ENCODE peak calls at places on chromosomes 3 and 15, in six cellular contexts. X, S, Z, N, O and I are unnamed samples.

GRCh38 chr15:67164811-67165652 is 89.4 kb downstream of the AAGAB start:
- DNase-seq in X (peak; percentile 70), S (peak; percentile 87), Z (no peak), N (no peak), O (no peak), I (no peak)

GRCh38 chr15:87207945-87208580 is 1048.5 kb downstream of the NTRK3 start:
- DNase-seq in X (peak; percentile 25), S (no peak), Z (no peak), N (peak; percentile 71), O (peak; percentile 64), I (no peak)

GRCh38 chr3:181952221-181952620 is 240.5 kb downstream of the SOX2 start:
- DNase-seq in X (no peak), S (no peak), Z (no peak), N (no peak), O (no peak), I (no peak)

GRCh38 chr3:97719156-97719821 is 45.3 kb upstream of the ARL6 start:
- DNase-seq in X (peak; percentile 58), S (peak; percentile 54), Z (peak; percentile 23), N (peak; percentile 72), O (peak; percentile 69), I (peak; percentile 57)

GRCh38 chr3:125048282-125048681 is 7.5 kb downstream of the HEG1 start:
- DNase-seq in X (no peak), S (no peak), Z (no peak), N (no peak), O (no peak), I (no peak)

GRCh38 chr3:169564883-169565282 is 98.6 kb downstream of the MECOM start:
- DNase-seq in X (no peak), S (no peak), Z (no peak), N (no peak), O (no peak), I (no peak)

GRCh38 chr15:33086500-33087141 is 107.9 kb downstream of the FMN1 start:
- DNase-seq in X (peak; percentile 87), S (no peak), Z (no peak), N (peak; percentile 65), O (no peak), I (no peak)

GRCh38 chr3:30628931-30629590 is 22.7 kb downstream of the TGFBR2 start:
- DNase-seq in X (no peak), S (no peak), Z (no peak), N (peak; percentile 35), O (no peak), I (no peak)

GRCh38 chr3:172716476-172716875 is 5.6 kb upstream of the NCEH1 start:
- DNase-seq in X (no peak), S (no peak), Z (no peak), N (no peak), O (no peak), I (no peak)

GRCh38 chr3:11154036-11154952 is at the start of gene HRH1:
- DNase-seq in X (no peak), S (no peak), Z (no peak), N (no peak), O (no peak), I (peak; percentile 24)

GRCh38 chr3:170364965-170365364 is 7.5 kb downstream of the SKIL start:
- DNase-seq in X (no peak), S (no peak), Z (no peak), N (no peak), O (no peak), I (no peak)

GRCh38 chr15:75725719-75726607 is 13.3 kb upstream of the CSPG4 start:
- DNase-seq in X (no peak), S (no peak), Z (no peak), N (peak; percentile 63), O (peak; percentile 24), I (no peak)

GRCh38 chr15:48592221-48592731 is 53.2 kb downstream of the FBN1 start:
- DNase-seq in X (peak; percentile 94), S (no peak), Z (no peak), N (peak; percentile 99), O (peak; percentile 73), I (no peak)

GRCh38 chr3:4533489-4534443 is 40.6 kb downstream of the ITPR1 start:
- DNase-seq in X (no peak), S (no peak), Z (no peak), N (peak; percentile 44), O (no peak), I (no peak)

GRCh38 chr3:75938921-75939320 is 153.6 kb upstream of the ZNF717 start:
- DNase-seq in X (peak; percentile 7), S (no peak), Z (no peak), N (no peak), O (no peak), I (no peak)

GRCh38 chr3:100027321-100027720 is 87.0 kb downstream of the FILIP1L start:
- DNase-seq in X (peak; percentile 23), S (no peak), Z (no peak), N (no peak), O (no peak), I (no peak)

GRCh38 chr15:79475312-79475711 is 43.2 kb downstream of the MINAR1 start:
- DNase-seq in X (peak; percentile 56), S (no peak), Z (no peak), N (peak; percentile 1), O (no peak), I (no peak)

GRCh38 chr15:98952381-98952803 is 55.2 kb downstream of the PGPEP1L start:
- DNase-seq in X (peak; percentile 72), S (no peak), Z (no peak), N (no peak), O (no peak), I (no peak)

GRCh38 chr15:67127925-67128324 is 62.5 kb downstream of the SMAD3 start:
- DNase-seq in X (peak; percentile 99), S (no peak), Z (no peak), N (peak; percentile 98), O (no peak), I (no peak)

GRCh38 chr3:44416031-44417030 is 61.1 kb downstream of the ZNF445 start:
- DNase-seq in X (no peak), S (no peak), Z (no peak), N (no peak), O (no peak), I (no peak)

GRCh38 chr3:158539414-158540014 is 31.5 kb upstream of the MLF1 start:
- DNase-seq in X (peak; percentile 58), S (no peak), Z (no peak), N (peak; percentile 51), O (peak; percentile 15), I (peak; percentile 6)

GRCh38 chr3:177606891-177607290 is 409.6 kb upstream of the TBL1XR1 start:
- DNase-seq in X (no peak), S (no peak), Z (no peak), N (no peak), O (peak; percentile 31), I (no peak)

GRCh38 chr3:177602601-177603136 is 405.4 kb upstream of the TBL1XR1 start:
- DNase-seq in X (peak; percentile 31), S (no peak), Z (no peak), N (peak; percentile 41), O (no peak), I (no peak)

GRCh38 chr3:177603137-177603603 is 405.9 kb upstream of the TBL1XR1 start:
- DNase-seq in X (no peak), S (no peak), Z (no peak), N (peak; percentile 48), O (no peak), I (no peak)

GRCh38 chr3:177601120-177601519 is 403.8 kb upstream of the TBL1XR1 start:
- DNase-seq in X (no peak), S (no peak), Z (no peak), N (no peak), O (no peak), I (no peak)

DNA sequence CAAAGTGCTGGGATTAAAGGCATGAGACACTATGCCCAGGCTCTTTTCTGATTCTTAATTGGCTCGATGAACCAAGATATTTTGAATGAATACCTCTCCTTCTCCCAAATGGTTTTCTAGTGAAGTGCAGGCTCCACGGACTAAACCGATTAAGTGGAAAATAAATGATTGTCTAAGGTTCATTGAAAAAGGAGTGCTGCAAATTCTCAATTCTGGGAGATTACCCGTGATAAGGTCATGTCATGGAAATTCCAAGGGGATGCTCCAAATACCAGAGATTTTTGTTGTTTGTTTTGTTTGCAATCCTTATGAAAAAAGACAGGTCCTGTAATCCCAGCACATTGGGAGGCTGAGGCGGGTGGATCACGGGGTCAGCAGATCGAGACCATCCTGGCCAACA is 406.9 kb upstream of the TBL1XR1 start:
- DNase-seq in X (no peak), S (no peak), Z (no peak), N (no peak), O (no peak), I (no peak)
- H4K91ac ChIP-seq in X (no peak overlapping the region), S (no peak overlapping the region), Z (no peak overlapping the region), N (no peak overlapping the region), O (peak overlapping the region; percentile 82), I (no peak overlapping the region)

DNA sequence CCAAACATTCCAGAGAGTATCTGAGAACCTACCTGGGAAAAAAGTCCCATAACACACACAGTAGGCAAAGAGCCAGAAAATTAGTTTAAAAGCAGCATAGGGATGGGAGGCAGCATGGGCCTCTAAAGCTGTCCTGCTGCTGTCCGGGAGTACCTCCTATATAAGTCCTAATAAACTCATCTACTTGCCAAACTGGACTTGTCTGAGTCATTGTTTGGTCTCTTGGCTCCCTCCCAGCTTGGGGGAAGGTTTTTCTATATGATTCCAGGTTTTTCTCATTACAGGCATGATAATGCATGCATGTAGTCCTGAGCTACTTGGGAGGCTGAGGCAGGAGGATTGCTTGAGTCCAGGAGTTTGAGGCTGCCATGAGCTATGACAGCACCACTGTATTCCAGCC is 17.5 kb upstream of the HACD2 start:
- DNase-seq in X (peak; percentile 94), S (no peak), Z (no peak), N (peak; percentile 74), O (peak; percentile 11), I (no peak)
- H3K4me1 ChIP-seq in X (peaks cover 16% of the 10 kb centered on the region), S (no peaks in the 10 kb centered on the region), Z (peaks cover 4% of the 10 kb centered on the region), N (peaks cover 17% of the 10 kb centered on the region), O (peaks cover 13% of the 10 kb centered on the region), I (no peaks in the 10 kb centered on the region)

DNA sequence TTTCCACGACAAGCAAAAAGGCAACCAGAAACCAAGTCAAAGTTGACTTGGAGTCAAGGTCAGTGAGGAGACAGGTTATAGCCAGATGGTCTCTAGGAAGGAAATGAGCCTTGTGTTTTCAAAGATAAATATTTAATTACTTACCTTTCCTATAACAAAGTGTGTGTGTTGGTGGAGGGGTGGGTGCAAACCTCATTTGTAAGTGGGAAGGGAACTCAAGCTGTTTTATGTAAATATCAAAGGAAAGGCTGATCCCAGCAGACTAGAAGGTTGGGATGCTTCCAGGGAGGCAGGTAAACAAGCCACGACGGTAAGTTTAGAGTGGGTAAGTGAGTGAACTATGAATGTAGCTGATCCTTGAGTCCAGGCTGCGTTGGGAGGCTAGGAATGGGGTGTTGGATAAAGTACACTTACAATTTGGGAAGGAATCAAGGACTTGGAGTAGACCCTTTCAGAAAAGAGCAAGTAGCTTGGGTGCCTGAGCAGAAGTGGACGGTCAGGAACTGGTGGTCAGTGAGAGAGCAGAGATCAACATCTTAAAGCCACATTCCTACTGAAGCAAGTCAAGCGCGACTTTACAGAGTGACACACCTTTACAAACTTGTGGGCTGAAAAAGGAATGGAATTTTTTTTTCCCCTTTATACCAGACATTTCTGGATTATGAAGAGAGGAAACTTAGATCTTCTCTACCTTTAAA is 82.0 kb upstream of the TBL1XR1 start:
- DNase-seq in X (no peak), S (no peak), Z (no peak), N (no peak), O (no peak), I (no peak)
- H3K23ac ChIP-seq in X (no peak overlapping the region), S (no peak overlapping the region), Z (no peak overlapping the region), N (no peak overlapping the region), O (no peak overlapping the region), I (no peak overlapping the region)

DNA sequence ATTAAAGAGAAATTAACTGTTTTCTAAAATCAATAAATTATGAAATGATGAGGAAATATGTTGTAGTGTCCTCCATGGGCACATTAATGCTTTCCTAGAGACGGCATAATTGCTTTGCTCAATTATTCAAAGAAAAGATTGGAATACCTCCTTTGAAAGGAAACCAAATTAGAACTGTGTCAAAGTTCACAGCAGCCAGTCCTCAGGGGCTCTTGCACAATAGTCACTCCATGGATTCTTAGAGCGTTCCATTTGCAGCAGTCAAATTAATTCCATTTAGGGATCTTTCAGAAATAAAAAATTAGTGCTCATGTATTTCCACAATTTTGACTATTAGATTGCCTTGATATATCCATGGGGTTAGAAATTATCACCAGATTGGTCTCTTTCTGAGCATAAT is 841.6 kb upstream of the DPPA4 start:
- DNase-seq in X (peak; percentile 6), S (no peak), Z (no peak), N (peak; percentile 20), O (peak; percentile 34), I (no peak)
- H4K91ac ChIP-seq in X (no peak overlapping the region), S (no peak overlapping the region), Z (no peak overlapping the region), N (no peak overlapping the region), O (no peak overlapping the region), I (no peak overlapping the region)